ENCODE peak calls at places on chromosomes 1 and 21, in six cellular contexts. One of them, this sample, is unnamed. For H3K27me3, the result is how much of the 10 kb centered on the place peaks cover.

GRCh38 chr1:229027622-229028182 is 243.2 kb upstream of the RAB4A start:
- DNase-seq in neural progenitor cell: peak
- DNase-seq in small intestine: peak
- DNase-seq in SJSA1: no peak
- DNase-seq in K562: no peak
- DNase-seq in upper lobe of right lung: no peak
- DNase-seq in this sample: no peak

GRCh38 chr1:88188038-88188437 is 496.0 kb upstream of the PKN2 start:
- DNase-seq in SJSA1: no peak
- DNase-seq in upper lobe of right lung: no peak
- DNase-seq in small intestine: no peak
- DNase-seq in neural progenitor cell: no peak
- DNase-seq in K562: no peak
- DNase-seq in this sample: no peak

GRCh38 chr1:151737479-151737878 is 16.2 kb downstream of the RIIAD1 start:
- DNase-seq in SJSA1: no peak
- DNase-seq in neural progenitor cell: no peak
- DNase-seq in K562: peak
- DNase-seq in upper lobe of right lung: no peak
- DNase-seq in small intestine: no peak
- DNase-seq in this sample: no peak

GRCh38 chr1:21251773-21252471 is 38.3 kb downstream of the ECE1 start:
- DNase-seq in K562: peak
- DNase-seq in neural progenitor cell: no peak
- DNase-seq in SJSA1: no peak
- DNase-seq in upper lobe of right lung: no peak
- DNase-seq in small intestine: peak
- DNase-seq in this sample: no peak

GRCh38 chr1:219058891-219059820 is 114.5 kb upstream of the LYPLAL1 start:
- DNase-seq in K562: no peak
- DNase-seq in small intestine: no peak
- DNase-seq in upper lobe of right lung: no peak
- DNase-seq in SJSA1: no peak
- DNase-seq in neural progenitor cell: no peak
- DNase-seq in this sample: no peak

GRCh38 chr1:217425528-217425927 is 205.4 kb downstream of the GPATCH2 start:
- DNase-seq in K562: no peak
- DNase-seq in SJSA1: no peak
- DNase-seq in upper lobe of right lung: no peak
- DNase-seq in neural progenitor cell: peak
- DNase-seq in small intestine: no peak
- DNase-seq in this sample: no peak

GRCh38 chr1:55217226-55217996 is 2.2 kb upstream of the USP24 start:
- DNase-seq in SJSA1: no peak
- DNase-seq in upper lobe of right lung: no peak
- DNase-seq in neural progenitor cell: no peak
- DNase-seq in K562: peak
- DNase-seq in small intestine: peak
- DNase-seq in this sample: peak

GRCh38 chr1:155598842-155599331 is 11.1 kb upstream of the MSTO1 start:
- DNase-seq in small intestine: peak
- DNase-seq in neural progenitor cell: peak
- DNase-seq in K562: peak
- DNase-seq in upper lobe of right lung: no peak
- DNase-seq in SJSA1: no peak
- DNase-seq in this sample: peak

GRCh38 chr1:31689821-31690220 is 14.0 kb downstream of the COL16A1 start:
- DNase-seq in K562: no peak
- DNase-seq in SJSA1: peak
- DNase-seq in small intestine: no peak
- DNase-seq in neural progenitor cell: no peak
- DNase-seq in upper lobe of right lung: no peak
- DNase-seq in this sample: peak

GRCh38 chr1:42937141-42937696 is 21.4 kb downstream of the SLC2A1 start:
- DNase-seq in K562: peak
- DNase-seq in small intestine: no peak
- DNase-seq in neural progenitor cell: no peak
- DNase-seq in SJSA1: peak
- DNase-seq in upper lobe of right lung: peak
- DNase-seq in this sample: no peak

DNA sequence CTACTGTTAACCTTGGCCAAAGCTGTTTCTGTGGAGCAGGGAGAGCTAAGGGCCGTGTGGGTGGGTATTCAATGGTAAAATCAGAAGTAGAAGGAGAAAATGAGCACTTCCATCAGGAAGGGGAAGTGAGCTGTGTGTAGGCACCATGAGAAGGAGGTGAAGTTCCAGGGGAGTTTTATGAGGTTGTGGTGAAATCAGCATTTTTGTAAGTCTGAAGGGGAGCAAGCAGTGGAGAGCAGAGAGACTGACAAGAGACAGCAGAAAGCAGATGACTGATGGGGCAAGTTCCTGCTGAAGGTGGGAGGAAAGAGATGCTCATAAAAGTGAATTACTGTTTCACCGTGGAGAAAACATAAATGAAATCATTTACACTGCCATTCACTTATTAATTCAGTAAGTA is 2.7 kb upstream of the GPR88 start:
- DNase-seq in neural progenitor cell: no peak
- DNase-seq in upper lobe of right lung: no peak
- DNase-seq in SJSA1: no peak
- DNase-seq in K562: no peak
- DNase-seq in small intestine: no peak
- DNase-seq in this sample: no peak
- H3K27me3 ChIP-seq in neural progenitor cell: half or more
- H3K27me3 ChIP-seq in upper lobe of right lung: under half
- H3K27me3 ChIP-seq in SJSA1: under half
- H3K27me3 ChIP-seq in K562: under half
- H3K27me3 ChIP-seq in small intestine: under half
- H3K27me3 ChIP-seq in this sample: under half

DNA sequence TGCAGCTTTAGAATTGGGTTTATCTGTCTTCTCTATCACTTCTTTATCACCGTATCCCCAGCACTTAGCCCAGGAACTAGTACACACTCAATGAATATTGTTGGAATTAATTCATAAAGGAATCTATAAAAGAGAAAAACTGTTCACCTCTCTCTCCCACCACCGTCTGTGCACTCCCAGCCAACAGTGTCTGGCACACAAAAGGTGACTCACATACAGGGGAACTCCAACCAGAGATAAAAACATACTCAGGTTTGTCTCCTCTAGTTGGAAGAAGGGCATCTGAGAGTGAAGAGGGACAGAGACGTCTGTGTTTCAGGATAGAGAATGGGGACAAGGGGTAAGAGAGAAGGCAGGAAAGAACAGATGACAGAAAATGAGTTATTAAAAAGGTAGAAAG is 10.0 kb downstream of the ITLN1 start:
- DNase-seq in small intestine: no peak
- DNase-seq in K562: no peak
- DNase-seq in SJSA1: no peak
- DNase-seq in neural progenitor cell: no peak
- DNase-seq in upper lobe of right lung: no peak
- DNase-seq in this sample: no peak
- H3K27me3 ChIP-seq in small intestine: under half
- H3K27me3 ChIP-seq in K562: under half
- H3K27me3 ChIP-seq in SJSA1: under half
- H3K27me3 ChIP-seq in neural progenitor cell: under half
- H3K27me3 ChIP-seq in upper lobe of right lung: under half
- H3K27me3 ChIP-seq in this sample: under half

GRCh38 chr21:35599164-35599563 is 461.2 kb downstream of the SETD4 start:
- DNase-seq in small intestine: no peak
- DNase-seq in K562: no peak
- DNase-seq in neural progenitor cell: no peak
- DNase-seq in upper lobe of right lung: no peak
- DNase-seq in SJSA1: no peak
- DNase-seq in this sample: no peak
- H3K27me3 ChIP-seq in small intestine: under half
- H3K27me3 ChIP-seq in K562: under half
- H3K27me3 ChIP-seq in neural progenitor cell: under half
- H3K27me3 ChIP-seq in upper lobe of right lung: under half
- H3K27me3 ChIP-seq in SJSA1: under half
- H3K27me3 ChIP-seq in this sample: under half

GRCh38 chr1:97200627-97201026 is 479.0 kb downstream of the PTBP2 start:
- DNase-seq in neural progenitor cell: no peak
- DNase-seq in SJSA1: no peak
- DNase-seq in upper lobe of right lung: no peak
- DNase-seq in small intestine: peak
- DNase-seq in K562: no peak
- DNase-seq in this sample: no peak
- H3K27me3 ChIP-seq in neural progenitor cell: under half
- H3K27me3 ChIP-seq in SJSA1: under half
- H3K27me3 ChIP-seq in upper lobe of right lung: under half
- H3K27me3 ChIP-seq in small intestine: under half
- H3K27me3 ChIP-seq in K562: under half
- H3K27me3 ChIP-seq in this sample: under half

This sample was measured in SJCRH30.